ENCODE peak calls at places on chromosomes 7 and 10, in nine cellular contexts. K is transverse colon, I is stomach, F is hepatocyte, A is heart right ventricle, Q is endothelial cell, D is suprapubic skin, M is lower lobe of right lung, P is WTC11. H is an unnamed sample.

GRCh38 chr7:69403169-69403568 is 195.1 kb upstream of the AUTS2 start:
- DNase-seq in K (no peak), I (no peak), F (no peak), A (no peak), Q (peak), D (peak), M (no peak), P (peak), H (no peak)

GRCh38 chr10:60920479-60920878 is 23.5 kb downstream of the RHOBTB1 start:
- DNase-seq in K (no peak), I (no peak), F (no peak), A (no peak), Q (no peak), D (no peak), M (no peak), P (no peak), H (no peak)

GRCh38 chr7:97401398-97401797 is 283.9 kb downstream of the SDHAF3 start:
- DNase-seq in K (no peak), I (no peak), F (no peak), A (no peak), Q (no peak), D (no peak), M (no peak), P (no peak), H (no peak)

GRCh38 chr10:8138471-8138870 is 84.0 kb downstream of the GATA3 start:
- DNase-seq in K (no peak), I (no peak), F (no peak), A (no peak), Q (no peak), D (no peak), M (no peak), P (no peak), H (no peak)

GRCh38 chr10:71752391-71753090 is 20.8 kb downstream of the VSIR start:
- DNase-seq in K (peak), I (no peak), F (no peak), A (no peak), Q (no peak), D (no peak), M (no peak), P (no peak), H (no peak)

GRCh38 chr7:138074121-138074520 is 2.1 kb upstream of the AKR1D1 start:
- DNase-seq in K (no peak), I (no peak), F (no peak), A (no peak), Q (no peak), D (no peak), M (no peak), P (no peak), H (no peak)

GRCh38 chr7:17939670-17940301 is 508 bp downstream of the SNX13 start:
- DNase-seq in K (peak), I (peak), F (peak), A (peak), Q (peak), D (peak), M (no peak), P (no peak), H (peak)

GRCh38 chr10:72337039-72337629 is 17.6 kb downstream of the DNAJB12 start:
- DNase-seq in K (peak), I (peak), F (peak), A (peak), Q (peak), D (no peak), M (peak), P (peak), H (peak)

GRCh38 chr7:3282457-3282856 is 18.6 kb upstream of the SDK1 start:
- DNase-seq in K (no peak), I (no peak), F (no peak), A (no peak), Q (no peak), D (no peak), M (no peak), P (no peak), H (no peak)
- TF ChIP-seq CTCF in K (no peak), I (no peak), F (no peak), A (no peak), Q (no peak), D (no peak), M (no peak), P (no peak), H (no peak)

DNA sequence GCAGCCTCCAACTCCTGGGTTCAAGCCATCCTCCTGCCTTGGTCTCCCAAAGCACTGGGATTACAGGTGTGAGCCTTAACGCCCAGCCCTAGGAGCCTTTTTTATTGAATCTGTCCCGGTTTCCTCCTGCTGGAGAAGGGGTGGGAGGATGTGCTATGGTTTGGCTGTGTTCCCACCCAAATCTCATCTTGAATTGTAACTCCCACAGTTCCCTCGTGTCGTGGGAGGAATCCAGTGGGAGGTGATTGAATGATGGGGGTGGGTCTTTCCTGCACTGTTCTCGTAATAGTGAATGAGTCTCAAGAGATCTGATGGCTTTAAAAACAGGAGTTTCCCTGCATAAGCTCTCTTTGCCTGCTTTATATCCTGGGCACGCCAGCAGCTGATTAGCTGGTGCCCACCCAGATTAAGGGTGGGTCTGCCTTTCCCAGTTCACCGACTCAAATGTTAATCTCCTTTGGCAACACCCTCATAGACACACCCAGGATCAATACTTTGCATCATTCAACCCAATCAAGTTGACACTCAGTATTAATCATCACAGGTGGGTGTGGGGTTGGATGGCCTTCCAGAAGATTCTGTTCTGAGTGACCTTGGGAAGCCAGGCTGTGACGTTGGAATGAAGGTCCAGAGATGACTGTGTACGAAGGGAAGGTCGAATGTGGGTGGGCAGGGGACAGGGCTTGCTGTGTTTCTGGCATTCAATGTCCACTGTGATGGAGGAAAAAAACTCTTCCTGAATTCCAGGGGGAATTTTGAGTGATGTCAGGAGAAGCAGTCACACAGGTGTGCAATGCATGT is 33.8 kb upstream of the CUX1 start:
- DNase-seq in K (no peak), I (no peak), F (no peak), A (no peak), Q (no peak), D (no peak), M (no peak), P (no peak), H (no peak)
- TF ChIP-seq CTCF in K (no peak), I (no peak), F (no peak), A (no peak), Q (no peak), D (no peak), M (no peak), P (no peak), H (no peak)

DNA sequence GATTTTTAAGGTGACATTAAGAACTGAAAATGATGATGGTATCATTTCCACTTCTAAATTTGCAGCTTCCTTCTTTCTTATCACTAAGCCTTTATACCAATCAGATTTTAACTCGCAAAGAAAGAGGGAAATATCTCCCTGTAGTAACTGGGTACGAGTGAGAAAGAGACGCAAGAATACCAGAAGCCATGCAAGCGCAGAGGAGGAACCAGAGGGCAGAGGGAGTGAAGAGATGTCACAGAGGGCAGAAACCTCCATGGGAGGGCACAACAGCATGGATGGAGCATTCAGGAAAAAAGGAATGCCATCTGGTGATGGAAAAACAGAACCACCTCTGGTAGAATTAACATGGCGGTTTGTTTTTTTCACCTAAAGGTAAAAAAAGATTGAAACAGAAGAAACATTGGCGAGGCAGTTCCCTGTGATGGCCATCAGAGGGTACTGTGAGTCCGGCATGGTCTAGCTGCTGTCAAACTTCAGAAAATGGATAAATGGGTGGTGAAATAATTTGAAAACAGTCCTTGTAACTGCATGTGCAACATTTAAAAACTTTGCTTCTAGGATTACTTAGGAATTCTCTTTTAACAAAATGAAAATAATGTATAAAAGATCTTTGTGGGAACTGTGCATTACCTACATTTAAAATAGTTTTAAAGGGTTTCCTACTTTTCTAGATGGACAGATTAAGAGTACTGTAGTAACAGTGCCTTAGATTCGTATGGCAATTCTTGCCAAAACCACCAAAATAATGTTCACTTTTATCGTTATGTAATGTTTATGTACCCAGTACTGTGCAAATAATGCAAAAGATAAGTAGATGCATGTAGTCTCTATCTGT is 91.8 kb downstream of the ARHGAP12 start:
- DNase-seq in K (no peak), I (no peak), F (peak), A (no peak), Q (peak), D (no peak), M (no peak), P (peak), H (no peak)
- TF ChIP-seq CTCF in K (peak), I (no peak), F (peak), A (peak), Q (peak), D (peak), M (peak), P (peak), H (peak)

DNA sequence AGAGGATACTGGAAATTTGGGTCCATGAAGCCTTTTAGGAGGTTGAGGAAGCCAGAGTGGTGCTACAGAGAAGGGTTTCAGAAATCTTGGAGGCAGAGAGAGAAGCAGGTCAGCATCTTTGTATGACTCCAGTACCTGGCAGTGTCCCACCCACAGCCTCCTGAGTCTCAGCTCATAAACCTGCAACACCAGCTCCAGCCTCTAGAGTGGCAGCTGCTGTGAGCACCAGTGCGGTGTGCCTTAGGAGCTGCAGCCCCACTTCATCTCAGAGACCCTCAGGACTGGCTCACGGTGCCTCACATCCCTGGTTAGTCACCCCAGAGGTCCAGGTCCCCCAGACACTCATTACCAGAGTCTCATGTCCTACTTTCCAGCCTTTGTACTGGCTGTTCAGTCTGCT is 84.8 kb upstream of the PRKAR2B start:
- DNase-seq in K (no peak), I (no peak), F (peak), A (no peak), Q (peak), D (no peak), M (no peak), P (peak), H (no peak)
- TF ChIP-seq CTCF in K (no peak), I (no peak), F (no peak), A (no peak), Q (peak), D (no peak), M (no peak), P (peak), H (peak)

DNA sequence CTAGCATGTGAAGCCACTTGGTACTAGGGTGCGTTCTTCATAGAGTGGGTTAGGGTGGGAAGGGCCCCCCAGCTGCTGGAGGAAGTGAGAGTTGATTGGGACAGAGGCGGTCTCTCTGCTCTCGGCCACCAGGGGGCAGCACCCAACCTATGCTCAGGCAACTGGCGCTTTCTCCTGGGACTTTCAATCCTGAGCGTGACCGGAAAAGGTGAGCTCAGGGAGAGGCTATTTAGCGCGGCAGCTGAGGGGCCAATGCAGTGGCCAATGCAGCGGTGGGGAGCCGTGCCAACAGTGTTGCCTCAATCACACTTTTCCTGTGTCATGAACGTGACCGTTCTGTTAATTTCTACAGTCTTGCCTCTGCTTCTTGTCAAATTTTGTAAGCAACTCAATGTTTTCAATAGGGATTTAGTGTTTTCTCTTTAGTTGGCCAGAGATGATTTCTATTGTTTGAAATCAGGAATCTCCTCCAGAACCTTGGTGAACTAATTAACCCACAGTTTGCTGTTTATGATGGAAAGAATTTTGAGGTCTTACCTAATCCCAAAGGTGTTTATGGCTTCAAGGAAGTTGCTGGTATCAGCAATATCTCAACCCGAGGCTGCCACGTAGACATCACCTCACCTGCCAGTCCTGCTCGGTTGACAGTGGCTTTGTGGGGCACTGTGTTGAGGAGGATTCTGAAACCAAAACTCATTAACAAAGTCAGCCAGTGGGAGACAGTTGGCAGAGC is 67.9 kb upstream of the PDZD8 start:
- DNase-seq in K (peak), I (peak), F (peak), A (peak), Q (peak), D (peak), M (peak), P (peak), H (peak)
- TF ChIP-seq CTCF in K (peak), I (no peak), F (peak), A (peak), Q (peak), D (peak), M (peak), P (peak), H (peak)

GRCh38 chr7:24842449-24843241 is 85.4 kb upstream of the GSDME start:
- DNase-seq in K (no peak), I (no peak), F (no peak), A (no peak), Q (no peak), D (no peak), M (no peak), P (no peak), H (no peak)
- TF ChIP-seq CTCF in K (no peak), I (no peak), F (no peak), A (no peak), Q (no peak), D (no peak), M (no peak), P (no peak), H (no peak)

DNA sequence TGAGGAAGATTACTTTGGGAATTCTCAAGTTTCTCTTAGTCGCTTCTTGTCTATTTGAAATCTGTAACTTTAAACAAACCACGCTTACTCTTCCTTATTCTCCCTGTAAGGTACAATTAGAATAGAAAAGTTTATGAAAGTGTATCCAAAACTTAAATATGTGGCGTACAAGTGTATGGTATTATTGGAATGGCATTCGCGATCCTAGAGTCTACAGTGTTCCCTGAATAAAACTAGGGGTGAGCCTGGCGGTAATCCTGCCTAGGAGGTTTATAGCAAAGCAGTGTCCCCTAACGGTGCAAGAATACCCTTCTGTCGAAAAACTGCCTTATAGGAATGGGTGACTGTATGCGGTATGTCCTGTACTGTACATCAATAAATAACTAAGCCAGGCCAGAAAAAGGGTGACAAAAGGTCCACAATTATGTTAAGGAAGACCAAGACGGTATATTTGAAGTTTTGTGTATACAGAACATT is 1.2 kb downstream of the TASOR2 start:
- DNase-seq in K (no peak), I (no peak), F (peak), A (no peak), Q (no peak), D (no peak), M (no peak), P (no peak), H (no peak)
- TF ChIP-seq CTCF in K (no peak), I (no peak), F (no peak), A (no peak), Q (no peak), D (no peak), M (no peak), P (no peak), H (peak)

GRCh38 chr10:23358357-23358756 is 13.8 kb upstream of the C10orf67 start:
- DNase-seq in K (no peak), I (no peak), F (no peak), A (no peak), Q (peak), D (no peak), M (no peak), P (peak), H (no peak)
- TF ChIP-seq CTCF in K (no peak), I (no peak), F (no peak), A (no peak), Q (no peak), D (no peak), M (no peak), P (no peak), H (no peak)

GRCh38 chr7:11355571-11355970 is 381.9 kb downstream of the PHF14 start:
- DNase-seq in K (no peak), I (no peak), F (no peak), A (no peak), Q (no peak), D (no peak), M (no peak), P (no peak), H (no peak)

GRCh38 chr7:11358637-11359036 is 385.0 kb downstream of the PHF14 start:
- DNase-seq in K (no peak), I (no peak), F (no peak), A (no peak), Q (no peak), D (no peak), M (no peak), P (no peak), H (no peak)
- TF ChIP-seq CTCF in K (no peak), I (no peak), F (no peak), A (no peak), Q (no peak), D (no peak), M (no peak), P (no peak), H (no peak)

GRCh38 chr10:28366943-28367342 is 64.1 kb upstream of the MPP7 start:
- DNase-seq in K (no peak), I (no peak), F (no peak), A (no peak), Q (no peak), D (no peak), M (no peak), P (no peak), H (no peak)

GRCh38 chr10:28370107-28370835 is 67.4 kb upstream of the MPP7 start:
- DNase-seq in K (no peak), I (no peak), F (no peak), A (no peak), Q (no peak), D (no peak), M (no peak), P (no peak), H (no peak)

GRCh38 chr10:28367865-28368541 is 65.1 kb upstream of the MPP7 start:
- DNase-seq in K (peak), I (no peak), F (no peak), A (no peak), Q (no peak), D (no peak), M (peak), P (no peak), H (peak)

GRCh38 chr10:28367419-28367818 is 64.6 kb upstream of the MPP7 start:
- DNase-seq in K (no peak), I (no peak), F (no peak), A (no peak), Q (no peak), D (no peak), M (no peak), P (no peak), H (no peak)

GRCh38 chr10:28365840-28366239 is 63.0 kb upstream of the MPP7 start:
- DNase-seq in K (peak), I (no peak), F (peak), A (no peak), Q (no peak), D (no peak), M (no peak), P (no peak), H (no peak)
- TF ChIP-seq CTCF in K (no peak), I (no peak), F (no peak), A (no peak), Q (no peak), D (no peak), M (no peak), P (no peak), H (no peak)

H was measured in CD14-positive monocyte.